ENCODE peak calls at places on chromosomes 4 and X, in six cellular contexts. One of them, this sample, is unnamed.

GRCh38 chr4:117096886-117097285 is 11.5 kb upstream of the TRAM1L1 start:
- DNase-seq in amniotic stem cell: no peak
- DNase-seq in tibial nerve: no peak
- DNase-seq in Kasumi-1: no peak
- DNase-seq in T-helper 2 cell: no peak
- DNase-seq in testis: no peak
- DNase-seq in this sample: no peak

GRCh38 chr4:186651624-186652023 is 72.0 kb downstream of the FAT1 start:
- DNase-seq in Kasumi-1: no peak
- DNase-seq in amniotic stem cell: no peak
- DNase-seq in T-helper 2 cell: no peak
- DNase-seq in testis: peak; percentile 67
- DNase-seq in tibial nerve: peak; percentile 51
- DNase-seq in this sample: no peak

GRCh38 chr4:48194986-48195773 is 61.1 kb upstream of the TXK start:
- DNase-seq in T-helper 2 cell: no peak
- DNase-seq in tibial nerve: no peak
- DNase-seq in amniotic stem cell: no peak
- DNase-seq in testis: no peak
- DNase-seq in Kasumi-1: peak; percentile 25
- DNase-seq in this sample: no peak

GRCh38 chr4:101475246-101475645 is 127.9 kb upstream of the PPP3CA start:
- DNase-seq in testis: no peak
- DNase-seq in T-helper 2 cell: no peak
- DNase-seq in amniotic stem cell: no peak
- DNase-seq in tibial nerve: no peak
- DNase-seq in Kasumi-1: no peak
- DNase-seq in this sample: no peak

GRCh38 chr4:172995704-172996103 is 172.9 kb upstream of the GALNT7 start:
- DNase-seq in amniotic stem cell: no peak
- DNase-seq in testis: no peak
- DNase-seq in tibial nerve: no peak
- DNase-seq in Kasumi-1: no peak
- DNase-seq in T-helper 2 cell: no peak
- DNase-seq in this sample: no peak

GRCh38 chrX:87518504-87518903 is 902 bp downstream of the KLHL4 start:
- DNase-seq in testis: no peak
- DNase-seq in T-helper 2 cell: no peak
- DNase-seq in Kasumi-1: no peak
- DNase-seq in amniotic stem cell: no peak
- DNase-seq in tibial nerve: no peak
- DNase-seq in this sample: no peak

GRCh38 chr4:7557447-7557846 is 122.7 kb upstream of the PSAPL1 start:
- DNase-seq in tibial nerve: no peak
- DNase-seq in testis: no peak
- DNase-seq in Kasumi-1: no peak
- DNase-seq in amniotic stem cell: peak; percentile 92
- DNase-seq in T-helper 2 cell: no peak
- DNase-seq in this sample: no peak

GRCh38 chrX:18810416-18810815 is 103.0 kb downstream of the PPEF1 start:
- DNase-seq in T-helper 2 cell: no peak
- DNase-seq in testis: no peak
- DNase-seq in Kasumi-1: no peak
- DNase-seq in amniotic stem cell: no peak
- DNase-seq in tibial nerve: no peak
- DNase-seq in this sample: no peak

GRCh38 chr4:34733185-34733916 is 1511.0 kb downstream of the ARAP2 start:
- DNase-seq in Kasumi-1: no peak
- DNase-seq in tibial nerve: no peak
- DNase-seq in T-helper 2 cell: no peak
- DNase-seq in testis: no peak
- DNase-seq in amniotic stem cell: no peak
- DNase-seq in this sample: peak; percentile 32

GRCh38 chrX:3584415-3584996 is 128.9 kb downstream of the PRKX start:
- DNase-seq in amniotic stem cell: no peak
- DNase-seq in testis: no peak
- DNase-seq in T-helper 2 cell: no peak
- DNase-seq in tibial nerve: no peak
- DNase-seq in Kasumi-1: no peak
- DNase-seq in this sample: no peak